ENCODE peak calls at places on chromosomes 2 and 18, in nine cellular contexts. N, S, X, O, K, R, C, G and F are unnamed samples.
A peak's percentile ranks its signal among the peaks of the same experiment; 100 is the strongest.

GRCh38 chr2:46296216-46296839 is 879 bp upstream of the EPAS1 start:
- DNase-seq in N (no peak), S (peak; percentile 81), X (peak; percentile 65), O (peak; percentile 45), K (peak; percentile 69), R (peak; percentile 59), C (peak; percentile 40), G (peak; percentile 87), F (no peak)

GRCh38 chr2:208546107-208546506 is 139.5 kb downstream of the PTH2R start:
- DNase-seq in N (no peak), S (no peak), X (no peak), O (no peak), K (no peak), R (no peak), C (no peak), G (no peak), F (no peak)

GRCh38 chr2:44952143-44952805 is 10.8 kb downstream of the SIX3 start:
- DNase-seq in N (no peak), S (peak; percentile 53), X (peak; percentile 41), O (peak; percentile 94), K (no peak), R (no peak), C (peak; percentile 62), G (no peak), F (no peak)

GRCh38 chr2:119706196-119706595 is 27.2 kb downstream of the TMEM177 start:
- DNase-seq in N (no peak), S (no peak), X (no peak), O (no peak), K (no peak), R (no peak), C (no peak), G (no peak), F (no peak)

GRCh38 chr2:96856776-96857673 is 791 bp downstream of the ANKRD39 start:
- DNase-seq in N (no peak), S (no peak), X (no peak), O (peak; percentile 44), K (no peak), R (peak; percentile 58), C (no peak), G (no peak), F (no peak)

GRCh38 chr18:24198461-24198860 is 59.6 kb downstream of the CABYR start:
- DNase-seq in N (no peak), S (peak; percentile 76), X (no peak), O (no peak), K (no peak), R (no peak), C (no peak), G (no peak), F (no peak)

GRCh38 chr2:241771286-241772062 is 5.1 kb upstream of the GAL3ST2 start:
- DNase-seq in N (no peak), S (peak; percentile 52), X (no peak), O (peak; percentile 94), K (peak; percentile 39), R (no peak), C (no peak), G (peak; percentile 80), F (no peak)

GRCh38 chr18:3923750-3924149 is 473.8 kb downstream of the TGIF1 start:
- DNase-seq in N (no peak), S (no peak), X (no peak), O (no peak), K (no peak), R (no peak), C (peak; percentile 83), G (no peak), F (no peak)

GRCh38 chr2:106584304-106584954 is 97.3 kb downstream of the CD8B2 start:
- DNase-seq in N (peak; percentile 68), S (no peak), X (no peak), O (no peak), K (no peak), R (no peak), C (no peak), G (no peak), F (no peak)

GRCh38 chr2:85430780-85431601 is 12.5 kb downstream of the SH2D6 start:
- DNase-seq in N (no peak), S (no peak), X (no peak), O (peak; percentile 93), K (no peak), R (no peak), C (no peak), G (no peak), F (no peak)

GRCh38 chr2:189614585-189614984 is 34.0 kb upstream of the SLC40A1 start:
- DNase-seq in N (no peak), S (no peak), X (no peak), O (no peak), K (no peak), R (no peak), C (peak; percentile 68), G (no peak), F (no peak)

GRCh38 chr18:56000041-56000440 is 412.0 kb upstream of the TCF4 start:
- DNase-seq in N (no peak), S (no peak), X (no peak), O (no peak), K (no peak), R (no peak), C (no peak), G (no peak), F (no peak)

GRCh38 chr2:105744091-105744908 is 412 bp upstream of the NCK2 start:
- DNase-seq in N (no peak), S (peak; percentile 74), X (peak; percentile 68), O (peak; percentile 86), K (no peak), R (peak; percentile 63), C (peak; percentile 61), G (peak; percentile 78), F (no peak)

GRCh38 chr2:238339814-238340213 is 19.5 kb downstream of the TRAF3IP1 start:
- DNase-seq in N (no peak), S (no peak), X (no peak), O (no peak), K (no peak), R (peak; percentile 24), C (peak; percentile 34), G (no peak), F (no peak)
- TF ChIP-seq CTCF in N (no peak), S (no peak), X (peak; percentile 18), O (no peak), K (no peak), R (no peak), C (peak; percentile 46), G (peak; percentile 17), F (no peak)

DNA sequence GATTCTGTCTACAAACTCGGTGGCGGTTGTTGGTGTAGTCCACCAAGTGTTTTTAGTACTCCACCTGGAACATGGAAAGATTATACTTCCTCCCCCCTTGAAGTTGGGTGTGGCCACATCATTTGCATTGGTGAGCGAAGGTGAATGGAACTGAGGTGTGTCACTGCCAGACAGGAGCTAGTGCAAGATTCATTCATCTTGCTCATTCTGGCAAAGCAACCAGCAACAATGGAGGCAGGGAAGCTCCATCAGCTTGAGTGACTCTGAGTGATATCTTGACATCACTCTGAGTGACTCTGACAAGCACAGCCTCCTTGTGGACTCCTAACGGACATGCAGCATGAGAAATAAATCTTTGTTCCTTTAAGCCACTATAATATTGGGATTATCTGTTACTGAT is 54.7 kb upstream of the SLC1A4 start:
- DNase-seq in N (no peak), S (no peak), X (no peak), O (no peak), K (no peak), R (peak; percentile 53), C (peak; percentile 78), G (no peak), F (no peak)
- TF ChIP-seq CTCF in N (no peak), S (no peak), X (no peak), O (no peak), K (no peak), R (no peak), C (no peak), G (no peak), F (no peak)

GRCh38 chr2:67234443-67234842 is 162.7 kb upstream of the ETAA1 start:
- DNase-seq in N (no peak), S (no peak), X (no peak), O (peak; percentile 63), K (no peak), R (no peak), C (peak; percentile 34), G (no peak), F (no peak)
- TF ChIP-seq CTCF in N (peak; percentile 50), S (peak; percentile 22), X (peak; percentile 19), O (peak; percentile 63), K (peak; percentile 19), R (no peak), C (peak; percentile 75), G (no peak), F (no peak)

DNA sequence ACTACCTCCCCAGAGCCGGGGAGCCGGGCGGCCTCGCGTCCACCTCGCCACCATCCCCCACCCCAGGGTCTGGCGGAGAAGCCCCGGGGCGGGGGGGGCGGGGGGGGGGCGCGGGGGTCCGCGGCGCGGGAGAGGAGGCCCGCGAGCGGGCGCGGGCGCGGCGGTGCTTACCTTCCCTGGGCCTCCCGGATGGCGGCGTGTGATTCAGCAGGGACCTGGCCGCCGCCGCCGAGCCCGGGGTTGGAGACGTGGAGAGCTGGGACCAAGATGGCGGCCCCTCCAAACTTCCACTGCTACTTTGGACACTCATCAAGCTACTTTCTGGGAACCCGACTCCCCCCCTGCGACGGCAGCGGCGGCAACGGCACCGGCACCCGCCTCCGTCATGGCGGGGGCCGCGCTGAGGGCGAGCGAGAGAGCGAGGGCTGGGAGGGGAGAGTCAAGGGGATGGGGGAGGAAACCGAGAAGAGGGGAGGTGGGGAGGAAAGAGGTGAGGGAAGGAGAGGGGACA is 519 bp downstream of the TLK1 start:
- DNase-seq in N (peak; percentile 94), S (peak; percentile 81), X (peak; percentile 69), O (peak; percentile 82), K (peak; percentile 59), R (peak; percentile 67), C (peak; percentile 76), G (peak; percentile 88), F (no peak)
- TF ChIP-seq CTCF in N (no peak), S (no peak), X (no peak), O (no peak), K (no peak), R (no peak), C (no peak), G (no peak), F (no peak)

GRCh38 chr2:95314964-95315611 is 17.9 kb downstream of the KCNIP3 start:
- DNase-seq in N (no peak), S (no peak), X (peak; percentile 65), O (peak; percentile 73), K (no peak), R (peak; percentile 49), C (peak; percentile 52), G (no peak), F (no peak)
- TF ChIP-seq CTCF in N (peak; percentile 25), S (peak; percentile 62), X (peak; percentile 74), O (peak; percentile 67), K (peak; percentile 26), R (peak; percentile 47), C (peak; percentile 84), G (peak; percentile 65), F (no peak)

DNA sequence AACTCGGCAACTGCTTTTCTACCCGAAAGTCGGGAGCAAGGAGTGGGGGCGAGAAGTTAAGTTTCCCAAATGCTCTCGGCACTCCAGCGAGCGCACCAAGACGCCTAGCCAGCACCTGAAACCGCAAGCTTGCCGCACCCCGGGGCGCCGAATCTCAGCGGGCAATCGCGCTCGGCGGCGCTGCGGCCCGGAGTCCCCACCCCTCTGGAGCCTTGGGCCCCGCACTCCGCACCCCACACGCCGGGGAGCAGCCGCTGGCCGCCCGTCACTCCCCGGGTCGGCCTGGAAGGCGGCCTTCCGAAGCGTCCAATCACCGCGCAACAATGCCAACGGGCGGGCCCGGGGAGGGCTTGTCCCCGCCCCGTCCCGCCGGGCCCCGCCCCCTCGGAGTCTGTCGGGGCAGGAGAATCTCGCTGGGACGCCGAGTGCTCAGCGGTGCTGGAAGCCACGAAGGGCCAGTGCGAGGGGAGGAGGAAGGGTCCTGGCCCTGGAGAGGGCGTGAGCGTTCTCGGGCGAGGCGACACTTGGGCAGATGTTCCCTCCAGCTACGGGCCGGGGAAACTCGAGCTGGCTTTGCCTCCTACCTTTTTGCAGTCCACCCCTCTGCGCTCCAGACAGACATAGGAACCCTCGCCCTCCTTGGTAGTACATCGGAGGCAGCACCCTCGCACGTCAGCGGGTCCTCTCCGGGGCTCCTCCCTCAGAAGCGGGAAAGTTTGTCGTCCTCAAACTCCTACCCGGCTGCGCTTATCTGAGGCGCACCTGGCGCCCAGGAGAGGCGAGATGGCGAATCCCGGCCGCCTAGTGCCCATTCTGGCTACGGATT is 1.1 kb upstream of the ZBTB7C start:
- DNase-seq in N (peak; percentile 96), S (peak; percentile 94), X (peak; percentile 94), O (peak; percentile 95), K (peak; percentile 93), R (peak; percentile 95), C (peak; percentile 94), G (peak; percentile 94), F (peak; percentile 83)
- TF ChIP-seq CTCF in N (peak; percentile 12), S (no peak), X (no peak), O (no peak), K (peak; percentile 11), R (no peak), C (peak; percentile 8), G (no peak), F (no peak)